ENCODE peak calls at places on chromosomes 12 and 14, in six cellular contexts. W is MM.1S, U is GM23338, A is GM23248, T is PC-3, Q is OCI-LY7. M is an unnamed sample.

GRCh38 chr14:67999290-67999689 is 179.7 kb downstream of the RAD51B start:
- DNase-seq in W (no peak), U (no peak), A (peak; percentile 40), T (peak; percentile 19), Q (no peak), M (no peak)

GRCh38 chr12:87119713-87120112 is 863.5 kb upstream of the MGAT4C start:
- DNase-seq in W (no peak), U (no peak), A (peak; percentile 10), T (no peak), Q (no peak), M (no peak)

GRCh38 chr12:47282206-47282605 is 202.4 kb upstream of the AMIGO2 start:
- DNase-seq in W (no peak), U (no peak), A (peak; percentile 36), T (no peak), Q (no peak), M (no peak)

GRCh38 chr12:3698218-3698974 is 54.5 kb downstream of the CRACR2A start:
- DNase-seq in W (no peak), U (no peak), A (peak; percentile 97), T (peak; percentile 80), Q (no peak), M (peak; percentile 48)

GRCh38 chr12:79911889-79912656 is 22.8 kb downstream of the PPP1R12A start:
- DNase-seq in W (no peak), U (no peak), A (peak; percentile 42), T (peak; percentile 35), Q (no peak), M (no peak)

GRCh38 chr12:91732086-91732485 is 413.6 kb downstream of the BTG1 start:
- DNase-seq in W (no peak), U (no peak), A (peak; percentile 49), T (peak; percentile 37), Q (no peak), M (no peak)

GRCh38 chr14:71776463-71777359 is 155.5 kb upstream of the RGS6 start:
- DNase-seq in W (no peak), U (peak; percentile 18), A (peak; percentile 13), T (no peak), Q (no peak), M (peak; percentile 24)

GRCh38 chr12:109601557-109601956 is 28.0 kb downstream of the MVK start:
- DNase-seq in W (no peak), U (no peak), A (no peak), T (no peak), Q (no peak), M (no peak)

GRCh38 chr14:81382517-81383225 is 17.5 kb downstream of the STON2 start:
- DNase-seq in W (no peak), U (no peak), A (no peak), T (peak; percentile 81), Q (no peak), M (no peak)

GRCh38 chr12:106855221-106855758 is 80.8 kb downstream of the RIC8B start:
- DNase-seq in W (no peak), U (no peak), A (no peak), T (no peak), Q (no peak), M (no peak)

GRCh38 chr12:48786591-48787544 is 2.0 kb downstream of the ADCY6 start:
- DNase-seq in W (no peak), U (no peak), A (no peak), T (no peak), Q (no peak), M (no peak)

GRCh38 chr14:34258318-34258717 is 203.7 kb downstream of the SPTSSA start:
- DNase-seq in W (no peak), U (no peak), A (peak; percentile 62), T (peak; percentile 66), Q (no peak), M (no peak)

GRCh38 chr12:56616244-56616643 is 13.9 kb downstream of the BAZ2A start:
- DNase-seq in W (no peak), U (no peak), A (no peak), T (no peak), Q (no peak), M (no peak)

GRCh38 chr12:116352315-116352835 is 74.9 kb upstream of the MED13L start:
- DNase-seq in W (no peak), U (no peak), A (no peak), T (no peak), Q (no peak), M (no peak)

GRCh38 chr12:55816876-55817351 is 610 bp downstream of the SARNP start:
- DNase-seq in W (no peak), U (peak; percentile 40), A (peak; percentile 69), T (peak; percentile 17), Q (peak; percentile 24), M (peak; percentile 31)

GRCh38 chr12:13198240-13198639 is 1.7 kb downstream of the EMP1 start:
- DNase-seq in W (no peak), U (no peak), A (peak; percentile 50), T (no peak), Q (no peak), M (no peak)

GRCh38 chr12:24172773-24173447 is 223.4 kb upstream of the SOX5 start:
- DNase-seq in W (no peak), U (no peak), A (no peak), T (no peak), Q (no peak), M (no peak)
- TF ChIP-seq EZH2phosphoT487 in W (no peak), U (no peak), A (no peak), T (no peak), Q (no peak), M (no peak)

DNA sequence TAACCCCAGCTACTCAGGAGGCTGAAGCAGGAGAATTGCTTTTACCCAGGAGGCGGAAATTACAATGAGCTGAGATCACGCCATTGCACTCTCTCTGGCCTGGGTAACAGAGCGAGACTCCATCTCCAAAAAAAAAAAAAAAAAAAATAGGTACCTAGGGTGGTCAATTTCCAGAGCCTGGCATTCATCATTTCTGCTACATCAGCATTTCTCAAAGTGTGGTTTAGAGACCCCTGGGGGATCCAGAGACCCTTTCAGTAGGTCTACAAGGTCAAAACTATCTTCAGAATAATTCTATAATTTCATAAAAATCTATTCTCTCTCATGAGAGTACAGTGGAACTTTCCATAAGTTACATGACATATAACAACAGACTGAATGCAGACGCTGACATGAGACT is 19.9 kb downstream of the CERS5 start:
- DNase-seq in W (no peak), U (no peak), A (no peak), T (no peak), Q (no peak), M (no peak)
- TF ChIP-seq EZH2phosphoT487 in W (no peak), U (no peak), A (no peak), T (no peak), Q (no peak), M (no peak)

DNA sequence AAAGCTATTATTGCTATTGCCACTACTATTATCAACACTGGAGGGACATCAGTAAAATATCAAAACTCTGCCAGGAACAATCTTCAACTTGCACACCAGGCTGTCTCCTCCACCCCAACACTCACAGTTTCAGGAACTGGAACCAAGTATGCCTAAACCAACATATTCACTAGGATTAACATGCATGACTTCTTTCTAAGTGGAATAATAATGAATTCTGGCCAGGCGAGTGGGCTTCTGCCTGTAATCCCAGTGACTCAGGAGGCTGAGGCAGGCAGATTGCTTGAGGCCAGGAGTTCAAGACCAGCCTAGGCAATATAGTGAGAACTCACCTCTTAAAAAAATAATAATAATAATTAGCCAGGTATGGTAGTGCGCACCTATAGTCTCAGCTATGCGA is 58.1 kb downstream of the TBX5 start:
- DNase-seq in W (no peak), U (no peak), A (no peak), T (no peak), Q (no peak), M (no peak)
- TF ChIP-seq EZH2phosphoT487 in W (no peak), U (no peak), A (no peak), T (no peak), Q (no peak), M (no peak)

GRCh38 chr14:100440207-100440631 is 117.1 kb downstream of the SLC25A47 start:
- DNase-seq in W (no peak), U (peak; percentile 78), A (peak; percentile 82), T (peak; percentile 87), Q (peak; percentile 32), M (peak; percentile 83)
- TF ChIP-seq EZH2phosphoT487 in W (no peak), U (no peak), A (no peak), T (no peak), Q (no peak), M (no peak)

GRCh38 chr12:101733166-101733565 is 6.1 kb downstream of the SYCP3 start:
- DNase-seq in W (no peak), U (no peak), A (no peak), T (no peak), Q (no peak), M (no peak)
- TF ChIP-seq EZH2phosphoT487 in W (no peak), U (no peak), A (no peak), T (no peak), Q (no peak), M (no peak)

DNA sequence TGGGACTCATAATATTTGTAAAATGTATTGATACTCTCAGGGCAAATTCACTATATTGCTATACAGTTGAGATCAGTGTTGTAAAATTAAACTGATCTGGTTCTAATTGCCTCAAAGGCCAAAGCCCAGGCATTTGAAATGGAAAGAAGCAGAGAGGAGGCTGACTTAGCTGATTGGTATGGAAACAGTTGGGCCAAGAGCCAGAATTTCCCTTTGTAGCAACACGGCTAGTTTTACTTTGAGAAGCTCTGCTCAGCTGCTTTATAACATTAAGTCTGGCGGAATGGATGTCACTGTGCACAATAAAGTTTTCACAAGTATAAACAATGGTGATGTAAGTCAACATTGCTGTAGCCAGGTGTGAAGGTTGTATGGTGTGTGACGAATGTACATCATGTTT is 186.4 kb downstream of the MSRB3 start:
- DNase-seq in W (no peak), U (no peak), A (peak; percentile 85), T (peak; percentile 46), Q (no peak), M (no peak)
- TF ChIP-seq EZH2phosphoT487 in W (no peak), U (no peak), A (no peak), T (no peak), Q (no peak), M (no peak)

GRCh38 chr14:69495341-69495921 is 10.9 kb downstream of the PLEKHD1 start:
- DNase-seq in W (no peak), U (no peak), A (no peak), T (no peak), Q (no peak), M (no peak)

GRCh38 chr14:69491226-69491625 is 6.7 kb downstream of the PLEKHD1 start:
- DNase-seq in W (no peak), U (no peak), A (no peak), T (no peak), Q (no peak), M (no peak)

GRCh38 chr14:69490219-69490918 is 5.8 kb downstream of the PLEKHD1 start:
- DNase-seq in W (no peak), U (no peak), A (no peak), T (no peak), Q (no peak), M (no peak)

GRCh38 chr14:69493791-69494190 is 9.3 kb downstream of the PLEKHD1 start:
- DNase-seq in W (no peak), U (no peak), A (no peak), T (no peak), Q (no peak), M (no peak)

GRCh38 chr14:69493038-69493437 is 8.5 kb downstream of the PLEKHD1 start:
- DNase-seq in W (no peak), U (no peak), A (no peak), T (no peak), Q (no peak), M (no peak)
- TF ChIP-seq EZH2phosphoT487 in W (no peak), U (no peak), A (no peak), T (no peak), Q (no peak), M (no peak)

M was measured in neural progenitor cell.